ENCODE peak calls at places on chromosomes 2 and 18, in seven cellular contexts. W is K562; G is AG10803; V is fibroblast of the aortic adventitia; T is CD8-positive, alpha-beta memory T cell; M is uterus; Q is psoas muscle. C is an unnamed sample.

GRCh38 chr2:234446404-234447076 is 50.3 kb downstream of the ARL4C start:
- DNase-seq in W (no peak), G (no peak), V (no peak), T (peak), M (peak), Q (peak), C (no peak)

GRCh38 chr2:43293744-43294695 is 67.6 kb upstream of the ZFP36L2 start:
- DNase-seq in W (peak), G (peak), V (peak), T (no peak), M (peak), Q (no peak), C (peak)

GRCh38 chr2:200509227-200509607 is 651 bp downstream of the KCTD18 start:
- DNase-seq in W (peak), G (peak), V (no peak), T (no peak), M (no peak), Q (no peak), C (peak)

GRCh38 chr2:25853038-25853638 is 25.1 kb downstream of the ASXL2 start:
- DNase-seq in W (no peak), G (no peak), V (no peak), T (no peak), M (no peak), Q (no peak), C (no peak)

GRCh38 chr2:85905187-85905666 is 16.4 kb upstream of the ST3GAL5 start:
- DNase-seq in W (no peak), G (peak), V (peak), T (no peak), M (peak), Q (no peak), C (no peak)

GRCh38 chr2:62398295-62398855 is 107.6 kb downstream of the TMEM17 start:
- DNase-seq in W (no peak), G (no peak), V (no peak), T (no peak), M (no peak), Q (no peak), C (no peak)

GRCh38 chr18:40949138-40949949 is 1005.7 kb upstream of the PIK3C3 start:
- DNase-seq in W (no peak), G (no peak), V (no peak), T (no peak), M (no peak), Q (no peak), C (no peak)

GRCh38 chr2:39665811-39666488 is at the start of gene TMEM178A:
- DNase-seq in W (no peak), G (no peak), V (no peak), T (no peak), M (peak), Q (peak), C (no peak)

GRCh38 chr2:127810156-127810636 is 775 bp downstream of the WDR33 start:
- DNase-seq in W (no peak), G (peak), V (no peak), T (no peak), M (no peak), Q (no peak), C (peak)

GRCh38 chr2:67067656-67068055 is 329.5 kb upstream of the ETAA1 start:
- DNase-seq in W (no peak), G (no peak), V (no peak), T (no peak), M (no peak), Q (no peak), C (no peak)

GRCh38 chr2:182144780-182145170 is 159.1 kb downstream of the PPP1R1C start:
- DNase-seq in W (no peak), G (no peak), V (peak), T (no peak), M (no peak), Q (no peak), C (peak)

GRCh38 chr2:127185093-127185492 is 35.0 kb downstream of the CYP27C1 start:
- DNase-seq in W (no peak), G (no peak), V (no peak), T (no peak), M (no peak), Q (no peak), C (no peak)

GRCh38 chr2:97645112-97645699 is 656 bp upstream of the COX5B start:
- DNase-seq in W (peak), G (no peak), V (no peak), T (no peak), M (no peak), Q (peak), C (peak)

GRCh38 chr2:97644023-97644717 is 1.7 kb upstream of the COX5B start:
- DNase-seq in W (no peak), G (no peak), V (no peak), T (no peak), M (no peak), Q (no peak), C (no peak)

GRCh38 chr2:97645700-97646629 is at the start of gene COX5B:
- DNase-seq in W (peak), G (peak), V (peak), T (peak), M (peak), Q (peak), C (peak)

GRCh38 chr2:97651114-97651513 is 5.3 kb downstream of the COX5B start:
- DNase-seq in W (no peak), G (no peak), V (no peak), T (no peak), M (no peak), Q (no peak), C (no peak)

DNA sequence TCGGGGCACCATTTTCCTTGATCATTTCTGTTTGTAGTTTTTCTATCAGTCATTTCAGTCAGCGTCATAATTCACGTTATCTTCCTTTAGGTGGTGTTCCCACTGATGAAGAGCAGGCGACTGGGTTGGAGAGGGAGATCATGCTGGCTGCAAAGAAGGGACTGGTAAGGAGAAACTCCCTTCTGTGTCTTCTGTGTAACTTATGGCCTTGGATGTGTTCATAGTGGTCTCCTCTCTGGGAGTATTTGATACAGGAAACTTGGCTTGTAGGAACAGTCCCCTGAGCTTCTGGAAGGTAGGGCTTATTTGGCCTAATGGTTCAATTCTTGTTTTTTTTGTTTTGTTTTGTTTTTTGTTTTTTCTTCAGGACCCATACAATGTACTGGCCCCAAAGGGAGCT is 1.1 kb downstream of the COX5B start:
- DNase-seq in W (no peak), G (no peak), V (no peak), T (no peak), M (no peak), Q (no peak), C (no peak)
- H3K4me3 ChIP-seq in W (peak), G (peak), V (peak), T (peak), M (peak), Q (peak), C (peak)

GRCh38 chr2:161428240-161428587 is 12.1 kb downstream of the TBR1 start:
- DNase-seq in W (no peak), G (no peak), V (no peak), T (no peak), M (no peak), Q (no peak), C (no peak)
- H3K4me3 ChIP-seq in W (no peak), G (no peak), V (no peak), T (no peak), M (no peak), Q (no peak), C (no peak)

GRCh38 chr2:16063251-16063850 is 123.0 kb downstream of the MYCN start:
- DNase-seq in W (no peak), G (no peak), V (no peak), T (no peak), M (no peak), Q (no peak), C (no peak)
- H3K4me3 ChIP-seq in W (no peak), G (no peak), V (no peak), T (no peak), M (no peak), Q (no peak), C (no peak)

GRCh38 chr2:221973502-221973901 is 325.3 kb downstream of the PAX3 start:
- DNase-seq in W (no peak), G (no peak), V (no peak), T (no peak), M (no peak), Q (no peak), C (no peak)
- H3K4me3 ChIP-seq in W (no peak), G (no peak), V (no peak), T (no peak), M (no peak), Q (no peak), C (no peak)

GRCh38 chr2:44746856-44747612 is 194.5 kb upstream of the SIX3 start:
- DNase-seq in W (no peak), G (no peak), V (no peak), T (no peak), M (no peak), Q (no peak), C (no peak)
- H3K4me3 ChIP-seq in W (no peak), G (no peak), V (no peak), T (no peak), M (no peak), Q (no peak), C (no peak)

DNA sequence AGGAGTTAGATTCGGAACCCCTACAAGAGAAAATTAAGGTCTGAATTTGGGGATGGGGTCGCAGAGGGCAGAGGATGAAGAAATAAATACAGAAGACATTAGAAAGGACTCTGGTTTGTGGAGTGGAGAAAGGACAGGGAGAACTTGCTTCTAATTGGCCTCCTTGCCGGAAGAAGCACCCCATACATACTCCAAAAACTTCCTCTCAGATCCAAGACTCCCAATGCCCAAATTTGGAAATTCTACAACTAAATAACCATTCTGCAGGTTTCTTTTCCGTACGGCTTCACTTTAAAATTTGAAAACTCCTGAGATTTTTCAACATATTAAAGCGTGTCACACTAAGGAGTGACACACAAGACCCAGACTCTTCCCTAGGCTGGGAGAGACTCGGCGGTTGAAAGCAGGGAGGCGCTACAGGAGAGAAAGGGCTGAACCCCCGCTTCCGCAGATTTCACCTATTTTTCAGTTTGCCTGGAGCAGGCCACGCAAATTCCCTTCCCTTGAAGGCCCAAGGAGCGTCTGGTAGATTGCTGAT is 478 bp downstream of the CLHC1 start:
- DNase-seq in W (peak), G (peak), V (peak), T (no peak), M (no peak), Q (no peak), C (peak)
- H3K4me3 ChIP-seq in W (peak), G (peak), V (peak), T (peak), M (peak), Q (peak), C (peak)

GRCh38 chr2:187008111-187008510 is 159.1 kb upstream of the ZSWIM2 start:
- DNase-seq in W (no peak), G (no peak), V (peak), T (no peak), M (no peak), Q (no peak), C (no peak)
- H3K4me3 ChIP-seq in W (no peak), G (no peak), V (no peak), T (no peak), M (no peak), Q (no peak), C (no peak)